ENCODE peak calls at places on chromosome 1, in nine cellular contexts. O is AG09319; D is NCI-H2029; M is CD8-positive, alpha-beta memory T cell; W is CD4-positive, alpha-beta T cell; B is mucosa of descending colon; T is anterior cingulate cortex; Q is uterus; C is Peyer's patch. S is an unnamed sample.

GRCh38 chr1:237416924-237417655 is 375.1 kb downstream of the RYR2 start:
- DNase-seq in B (no peak), W (no peak), C (no peak), T (no peak), O (no peak), Q (no peak), M (no peak), D (no peak), S (no peak)

GRCh38 chr1:153985984-153986761 is at the start of gene RAB13:
- DNase-seq in B (peak), C (peak), T (peak), O (peak), M (peak), W (no peak), Q (peak), D (peak), S (peak)

GRCh38 chr1:154877370-154877974 is 7.4 kb upstream of the KCNN3 start:
- DNase-seq in T (no peak), W (no peak), D (no peak), M (no peak), O (no peak), Q (no peak), B (no peak), C (peak), S (peak)

GRCh38 chr1:43882763-43883162 is 50.8 kb upstream of the ARTN start:
- DNase-seq in M (no peak), W (no peak), C (no peak), B (no peak), D (no peak), T (no peak), O (no peak), Q (no peak), S (no peak)

GRCh38 chr1:194442911-194443310 is 1256.5 kb upstream of the B3GALT2 start:
- DNase-seq in D (no peak), O (no peak), M (no peak), T (no peak), C (no peak), Q (no peak), W (no peak), B (no peak), S (no peak)

GRCh38 chr1:189315035-189315927 is 1162.4 kb downstream of the BRINP3 start:
- DNase-seq in T (no peak), D (no peak), B (no peak), W (no peak), O (no peak), M (no peak), Q (no peak), C (no peak), S (no peak)

GRCh38 chr1:23562138-23562819 is 3.0 kb upstream of the ID3 start:
- DNase-seq in M (peak), D (peak), Q (peak), B (peak), O (peak), W (no peak), C (peak), T (peak), S (peak)

GRCh38 chr1:118785246-118785645 is 202.9 kb downstream of the TBX15 start:
- DNase-seq in W (no peak), C (no peak), T (no peak), B (no peak), M (no peak), O (no peak), D (peak), Q (no peak), S (no peak)

GRCh38 chr1:85502625-85503083 is 37.7 kb upstream of the DDAH1 start:
- DNase-seq in B (no peak), Q (peak), C (peak), T (no peak), M (no peak), D (peak), O (peak), W (no peak), S (peak)